ENCODE peak calls at places on chromosomes 1 and 21, in four cellular contexts. J, H, G and O are unnamed samples.

GRCh38 chr1:157806431-157807149 is 13.3 kb downstream of the FCRL1 start:
- DNase-seq in J (no peak), H (no peak), G (no peak), O (peak)

GRCh38 chr1:39130297-39130696 is 74.2 kb upstream of the MACF1 start:
- DNase-seq in J (peak), H (no peak), G (no peak), O (no peak)

GRCh38 chr21:25149022-25149421 is 458.3 kb downstream of the MRPL39 start:
- DNase-seq in J (no peak), H (no peak), G (no peak), O (no peak)

GRCh38 chr1:28195780-28196179 is 19.3 kb upstream of the PTAFR start:
- DNase-seq in J (no peak), H (peak), G (no peak), O (no peak)

GRCh38 chr1:32464191-32464715 is 619 bp upstream of the ZBTB8B start:
- DNase-seq in J (no peak), H (peak), G (no peak), O (no peak)

GRCh38 chr1:23529146-23530088 is 1.6 kb downstream of the E2F2 start:
- DNase-seq in J (peak), H (no peak), G (no peak), O (peak)

GRCh38 chr1:147091801-147092200 is 80.5 kb downstream of the PRKAB2 start:
- DNase-seq in J (peak), H (no peak), G (no peak), O (no peak)

GRCh38 chr1:110783292-110783918 is 89.5 kb upstream of the CD53 start:
- DNase-seq in J (peak), H (peak), G (no peak), O (peak)

GRCh38 chr1:33424610-33425009 is 6.3 kb downstream of the PHC2 start:
- DNase-seq in J (no peak), H (no peak), G (no peak), O (no peak)

GRCh38 chr1:97902067-97902466 is 18.8 kb downstream of the DPYD start:
- DNase-seq in J (no peak), H (no peak), G (no peak), O (no peak)

GRCh38 chr1:119061700-119062099 is 73.6 kb upstream of the TBX15 start:
- DNase-seq in J (no peak), H (no peak), G (no peak), O (no peak)

GRCh38 chr1:28313710-28314510 is 14.9 kb upstream of the MED18 start:
- DNase-seq in J (peak), H (no peak), G (peak), O (no peak)

GRCh38 chr1:203072002-203072607 is 13.7 kb downstream of the MYOG start:
- DNase-seq in J (no peak), H (no peak), G (peak), O (no peak)

GRCh38 chr1:6852136-6852890 is 67.1 kb downstream of the CAMTA1 start:
- DNase-seq in J (no peak), H (no peak), G (no peak), O (no peak)

GRCh38 chr1:59271861-59272260 is 25.0 kb upstream of the FGGY start:
- DNase-seq in J (no peak), H (no peak), G (no peak), O (no peak)

GRCh38 chr1:78223417-78224215 is 177.8 kb downstream of the GIPC2 start:
- DNase-seq in J (peak), H (no peak), G (no peak), O (no peak)

GRCh38 chr1:55385402-55386018 is 170.3 kb upstream of the USP24 start:
- DNase-seq in J (no peak), H (no peak), G (no peak), O (no peak)

DNA sequence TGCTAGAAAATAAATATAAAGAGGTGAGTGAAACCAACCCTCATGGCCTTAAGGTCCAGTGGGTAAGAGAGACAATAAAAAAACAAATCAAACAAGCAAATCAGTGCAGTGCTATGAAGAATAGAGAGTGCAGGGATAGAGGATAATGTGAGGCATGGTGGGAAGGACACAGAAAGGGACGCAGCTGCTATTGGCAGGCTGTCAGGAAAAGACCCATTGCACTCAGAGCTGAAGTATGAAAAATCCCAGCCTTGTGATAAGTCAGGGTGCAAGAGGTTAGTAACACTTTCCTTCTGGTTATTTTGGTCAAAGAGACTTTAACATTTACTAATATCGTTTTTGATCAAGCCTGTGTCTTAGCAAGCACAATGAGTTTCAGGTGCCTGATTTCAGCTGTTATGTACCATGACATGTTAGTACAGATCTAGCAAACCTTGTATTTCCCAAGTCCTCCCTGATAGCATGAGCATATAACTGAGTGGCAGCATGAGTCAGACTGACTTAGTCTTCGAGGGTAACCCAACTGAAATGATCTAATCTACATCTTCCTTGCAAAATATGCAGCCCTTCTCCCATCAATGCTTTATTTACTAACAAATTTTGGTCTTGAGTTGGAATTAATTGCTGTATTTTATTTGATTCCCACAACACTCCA is 31.7 kb downstream of the CHML start:
- DNase-seq in J (peak), H (no peak), G (no peak), O (no peak)
- H3K27ac ChIP-seq in J (peak), H (no peak), G (no peak), O (no peak)

GRCh38 chr1:17356387-17356992 is 15.5 kb upstream of the PADI6 start:
- DNase-seq in J (no peak), H (no peak), G (no peak), O (no peak)
- H3K4me3 ChIP-seq in J (no peak), H (no peak), G (no peak), O (no peak)

GRCh38 chr1:164784960-164785359 is 226.0 kb downstream of the PBX1 start:
- DNase-seq in J (no peak), H (no peak), G (no peak), O (no peak)

GRCh38 chr1:164787834-164788231 is 228.8 kb downstream of the PBX1 start:
- DNase-seq in J (no peak), H (no peak), G (no peak), O (no peak)

GRCh38 chr1:164783778-164784555 is 225.0 kb downstream of the PBX1 start:
- DNase-seq in J (no peak), H (no peak), G (no peak), O (no peak)

GRCh38 chr1:164786980-164787833 is 228.2 kb downstream of the PBX1 start:
- DNase-seq in J (peak), H (peak), G (peak), O (peak)

DNA sequence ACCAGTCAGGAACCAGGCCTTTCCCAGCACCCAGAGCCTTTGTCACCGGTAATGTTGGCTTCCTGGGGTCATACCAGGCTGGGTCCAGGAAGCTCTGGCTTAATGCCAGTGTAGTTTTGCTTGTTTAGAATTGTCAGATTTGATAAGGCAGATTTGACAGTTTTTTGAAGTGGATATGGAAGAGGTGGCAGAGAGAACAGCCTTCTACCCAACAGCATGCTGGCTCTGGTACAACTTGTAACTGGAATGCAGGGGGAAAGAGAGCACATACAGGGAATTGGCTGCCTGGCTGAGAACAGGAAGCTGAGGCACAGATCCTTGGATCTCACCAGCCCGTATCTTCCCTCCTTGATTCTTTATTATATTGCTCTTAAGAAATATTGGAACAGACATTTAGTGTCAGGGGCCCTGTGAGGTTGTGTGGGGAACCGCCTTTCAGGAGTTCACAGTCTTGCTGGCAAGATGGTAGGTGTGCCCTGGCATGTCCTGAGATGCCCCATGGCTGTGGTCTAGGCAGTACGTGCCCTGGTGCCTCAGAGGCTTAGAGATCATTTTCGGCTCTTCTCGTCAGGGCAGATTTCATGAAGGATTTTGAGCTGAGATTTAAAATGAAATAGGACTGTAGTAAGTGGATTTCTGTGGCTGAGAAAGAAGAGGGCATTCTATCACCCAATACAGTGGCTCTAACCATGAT is 227.0 kb downstream of the PBX1 start:
- DNase-seq in J (no peak), H (no peak), G (no peak), O (no peak)
- H3K27ac ChIP-seq in J (no peak), H (no peak), G (peak), O (no peak)

DNA sequence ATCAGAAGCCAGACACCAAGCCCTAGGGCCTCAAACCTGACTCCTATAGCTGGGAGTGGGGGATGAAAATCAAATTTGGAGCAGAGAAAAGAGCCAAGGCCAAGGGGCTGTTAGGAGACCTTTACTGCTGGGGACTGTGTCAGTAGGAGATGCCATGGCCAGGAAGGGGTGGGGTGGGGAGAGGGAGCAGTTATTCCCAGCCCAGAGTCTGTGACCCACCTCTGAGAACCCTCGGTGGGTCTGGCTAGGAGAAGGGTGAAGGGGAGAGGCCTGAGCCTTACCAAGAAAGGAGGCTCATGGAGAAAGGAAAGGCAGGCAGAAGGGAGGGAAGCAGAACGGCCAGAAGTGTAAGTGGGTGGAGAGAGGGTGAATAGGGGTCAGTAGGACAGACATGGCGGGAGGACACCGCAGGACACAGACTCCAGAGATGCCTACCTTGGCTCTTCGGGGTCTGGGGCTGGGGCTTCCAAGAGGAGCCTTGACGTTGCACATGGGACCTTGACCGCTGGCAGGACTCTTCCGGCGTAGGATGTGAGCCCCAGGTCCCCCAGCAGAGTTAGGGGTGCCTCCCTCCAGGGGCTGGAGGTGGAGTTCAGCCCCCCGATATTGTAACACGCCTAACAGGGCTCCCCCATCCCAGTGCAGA is 1.2 kb downstream of the ADAMTS4 start:
- DNase-seq in J (no peak), H (no peak), G (no peak), O (no peak)
- H3K4me3 ChIP-seq in J (no peak), H (peak), G (peak), O (no peak)

GRCh38 chr1:9360371-9361064 is 67.8 kb downstream of the SPSB1 start:
- DNase-seq in J (no peak), H (no peak), G (no peak), O (no peak)
- H3K27ac ChIP-seq in J (no peak), H (no peak), G (no peak), O (no peak)

GRCh38 chr1:225603538-225604354 is 49.2 kb downstream of the ENAH start:
- DNase-seq in J (peak), H (no peak), G (no peak), O (no peak)
- H3K4me3 ChIP-seq in J (no peak), H (no peak), G (no peak), O (no peak)

DNA sequence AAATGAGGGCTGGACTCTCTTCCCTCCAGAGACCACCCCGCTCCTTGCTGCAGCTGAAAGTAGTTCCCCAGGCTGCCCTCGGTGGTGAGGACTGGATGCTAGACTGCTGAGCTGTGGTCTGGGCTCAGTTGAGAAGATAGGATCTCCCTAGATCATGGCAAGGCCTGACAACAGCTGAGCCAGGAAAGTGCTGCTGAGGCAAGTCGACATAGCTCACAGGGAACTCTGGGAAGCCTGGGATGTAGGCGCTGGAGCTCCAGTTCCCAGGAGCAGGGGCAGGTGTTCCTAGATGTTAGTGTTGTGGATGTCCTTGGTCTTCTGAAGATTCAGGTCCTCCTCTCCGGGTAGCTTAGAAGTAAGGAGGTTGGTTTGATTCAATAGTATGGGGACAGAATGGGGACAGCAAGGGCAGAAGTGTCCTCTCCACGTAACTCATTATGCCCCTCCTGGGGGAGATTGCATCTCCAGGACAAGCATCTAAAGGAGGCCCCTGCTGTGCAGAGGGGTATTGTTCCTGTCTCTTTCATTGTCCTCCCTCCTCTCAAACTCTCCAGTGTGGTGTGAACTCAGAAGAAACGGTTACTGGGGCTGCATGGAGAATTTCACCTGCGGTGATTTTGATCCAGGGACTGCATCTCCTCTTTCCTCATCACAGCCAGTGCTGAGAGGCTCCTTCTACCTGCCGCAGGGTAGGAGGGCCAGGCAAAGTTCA is 3.7 kb downstream of the CYB561D1 start:
- DNase-seq in J (no peak), H (peak), G (no peak), O (no peak)
- H3K27ac ChIP-seq in J (no peak), H (peak), G (no peak), O (no peak)

DNA sequence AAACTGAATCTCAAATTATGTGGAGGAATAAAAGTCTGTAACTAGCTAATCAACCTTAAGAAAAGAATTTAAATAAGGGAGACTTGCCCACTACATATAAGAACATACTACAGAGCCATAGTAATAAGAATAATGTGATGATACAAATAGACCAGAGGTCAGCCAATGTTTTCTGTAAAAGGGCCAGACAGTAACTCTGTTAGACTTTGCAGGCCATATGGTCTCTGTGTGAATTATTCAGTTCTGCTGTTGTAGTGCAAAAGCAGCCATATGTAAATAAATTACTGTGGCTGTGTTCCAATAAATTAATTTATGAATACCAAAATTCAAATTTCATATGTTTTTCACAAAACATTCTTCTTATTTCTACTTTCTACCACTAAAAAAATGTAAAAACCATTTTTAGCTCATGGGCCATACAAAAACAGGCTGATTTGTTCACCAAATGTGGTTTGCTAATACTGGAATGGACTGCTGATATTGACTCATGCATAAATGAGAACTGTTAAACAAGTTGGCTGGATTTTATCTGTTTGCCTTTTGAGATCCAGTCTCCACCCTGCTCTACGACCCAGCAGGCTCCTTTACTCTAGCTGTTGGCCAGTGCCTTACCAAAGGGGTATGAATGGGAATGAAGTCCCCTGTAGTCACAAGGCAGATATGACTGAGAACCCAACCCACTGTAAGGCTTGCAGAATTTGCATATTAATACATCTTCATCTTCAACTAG is 98.2 kb upstream of the ZNHIT6 start:
- DNase-seq in J (no peak), H (no peak), G (no peak), O (no peak)
- H3K4me3 ChIP-seq in J (no peak), H (no peak), G (no peak), O (no peak)

GRCh38 chr1:83115785-83116184 is 883.1 kb downstream of the TTLL7 start:
- DNase-seq in J (no peak), H (no peak), G (no peak), O (no peak)

GRCh38 chr1:83114136-83114834 is 884.6 kb downstream of the TTLL7 start:
- DNase-seq in J (no peak), H (no peak), G (no peak), O (no peak)

GRCh38 chr1:83110156-83110555 is 888.8 kb downstream of the TTLL7 start:
- DNase-seq in J (no peak), H (no peak), G (no peak), O (no peak)

GRCh38 chr1:83112248-83112885 is 886.6 kb downstream of the TTLL7 start:
- DNase-seq in J (no peak), H (no peak), G (no peak), O (no peak)

DNA sequence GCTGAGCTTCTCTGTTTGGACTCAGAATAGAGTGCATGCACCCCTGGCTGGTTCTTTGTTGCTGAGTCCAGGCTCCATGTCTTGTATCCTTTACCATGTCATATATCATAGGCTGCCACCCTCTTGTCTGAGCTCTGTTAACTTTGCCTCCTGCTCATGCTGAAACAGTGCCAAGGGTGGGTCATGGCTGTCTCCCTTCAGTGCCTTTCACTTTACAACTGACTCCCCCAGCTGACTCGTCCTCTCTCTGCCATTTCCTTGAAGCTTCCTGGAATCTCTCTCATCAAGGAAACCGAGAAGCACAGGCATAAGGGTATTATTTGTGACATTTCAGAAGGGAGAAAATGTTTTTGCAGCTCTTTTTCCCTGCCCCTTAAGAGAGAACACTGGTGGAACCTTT is 885.2 kb downstream of the TTLL7 start:
- DNase-seq in J (peak), H (no peak), G (no peak), O (no peak)
- H3K27ac ChIP-seq in J (no peak), H (no peak), G (no peak), O (no peak)

GRCh38 chr1:172145656-172146055 is 274.8 kb upstream of the C1orf105 start:
- DNase-seq in J (no peak), H (no peak), G (no peak), O (no peak)

GRCh38 chr1:172146149-172146850 is 274.2 kb upstream of the C1orf105 start:
- DNase-seq in J (peak), H (no peak), G (no peak), O (no peak)

GRCh38 chr1:172144445-172145060 is 275.9 kb upstream of the C1orf105 start:
- DNase-seq in J (no peak), H (no peak), G (peak), O (no peak)

GRCh38 chr1:172143384-172144025 is 277.0 kb upstream of the C1orf105 start:
- DNase-seq in J (no peak), H (no peak), G (no peak), O (no peak)

GRCh38 chr1:172145231-172145651 is 275.2 kb upstream of the C1orf105 start:
- DNase-seq in J (no peak), H (no peak), G (no peak), O (no peak)
- H3K4me3 ChIP-seq in J (no peak), H (no peak), G (peak), O (no peak)